ENCODE peak calls at places on chromosomes 6 and 20, in five cellular contexts. One of them, this sample, is unnamed.

GRCh38 chr6:137216875-137217553 is 2.2 kb downstream of the IFNGR1 start:
- DNase-seq in AG04449: no peak
- DNase-seq in cardiac fibroblast: no peak
- DNase-seq in ascending aorta: no peak
- DNase-seq in OCI-LY7: no peak
- DNase-seq in this sample: no peak

GRCh38 chr20:19673575-19673974 is 84.5 kb upstream of the RIN2 start:
- DNase-seq in AG04449: no peak
- DNase-seq in cardiac fibroblast: no peak
- DNase-seq in ascending aorta: no peak
- DNase-seq in OCI-LY7: no peak
- DNase-seq in this sample: no peak

GRCh38 chr20:14526891-14527290 is 189.5 kb upstream of the FLRT3 start:
- DNase-seq in AG04449: no peak
- DNase-seq in cardiac fibroblast: no peak
- DNase-seq in ascending aorta: no peak
- DNase-seq in OCI-LY7: no peak
- DNase-seq in this sample: no peak

GRCh38 chr6:76831299-76831698 is 632.0 kb downstream of the HTR1B start:
- DNase-seq in AG04449: no peak
- DNase-seq in cardiac fibroblast: no peak
- DNase-seq in ascending aorta: no peak
- DNase-seq in OCI-LY7: no peak
- DNase-seq in this sample: no peak

GRCh38 chr20:44057698-44058675 is 129.0 kb downstream of the JPH2 start:
- DNase-seq in AG04449: no peak
- DNase-seq in cardiac fibroblast: peak; percentile 58
- DNase-seq in ascending aorta: no peak
- DNase-seq in OCI-LY7: no peak
- DNase-seq in this sample: peak; percentile 7

GRCh38 chr20:2814587-2815051 is at the start of gene C20orf141:
- DNase-seq in AG04449: peak; percentile 98
- DNase-seq in cardiac fibroblast: peak; percentile 98
- DNase-seq in ascending aorta: peak; percentile 68
- DNase-seq in OCI-LY7: no peak
- DNase-seq in this sample: peak; percentile 94

GRCh38 chr6:90390379-90390778 is 93.7 kb upstream of the BACH2 start:
- DNase-seq in AG04449: no peak
- DNase-seq in cardiac fibroblast: no peak
- DNase-seq in ascending aorta: no peak
- DNase-seq in OCI-LY7: no peak
- DNase-seq in this sample: no peak

GRCh38 chr6:26520088-26520839 is 17.9 kb upstream of the HMGN4 start:
- DNase-seq in AG04449: no peak
- DNase-seq in cardiac fibroblast: no peak
- DNase-seq in ascending aorta: no peak
- DNase-seq in OCI-LY7: no peak
- DNase-seq in this sample: no peak

GRCh38 chr6:170080169-170080827 is 210.6 kb downstream of the DLL1 start:
- DNase-seq in AG04449: no peak
- DNase-seq in cardiac fibroblast: no peak
- DNase-seq in ascending aorta: no peak
- DNase-seq in OCI-LY7: no peak
- DNase-seq in this sample: no peak

GRCh38 chr20:18537651-18538050 is 29.6 kb upstream of the SMIM26 start:
- DNase-seq in AG04449: no peak
- DNase-seq in cardiac fibroblast: no peak
- DNase-seq in ascending aorta: no peak
- DNase-seq in OCI-LY7: no peak
- DNase-seq in this sample: no peak

GRCh38 chr20:56765172-56766073 is 136.3 kb downstream of the TFAP2C start:
- DNase-seq in AG04449: no peak
- DNase-seq in cardiac fibroblast: no peak
- DNase-seq in ascending aorta: no peak
- DNase-seq in OCI-LY7: no peak
- DNase-seq in this sample: no peak

GRCh38 chr6:88573971-88574370 is 389.4 kb downstream of the RNGTT start:
- DNase-seq in AG04449: no peak
- DNase-seq in cardiac fibroblast: no peak
- DNase-seq in ascending aorta: no peak
- DNase-seq in OCI-LY7: no peak
- DNase-seq in this sample: no peak

GRCh38 chr6:45801471-45802289 is 214.0 kb downstream of the CLIC5 start:
- DNase-seq in AG04449: no peak
- DNase-seq in cardiac fibroblast: no peak
- DNase-seq in ascending aorta: no peak
- DNase-seq in OCI-LY7: no peak
- DNase-seq in this sample: no peak

GRCh38 chr6:156107514-156108150 is 652.0 kb upstream of the NOX3 start:
- DNase-seq in AG04449: no peak
- DNase-seq in cardiac fibroblast: no peak
- DNase-seq in ascending aorta: no peak
- DNase-seq in OCI-LY7: no peak
- DNase-seq in this sample: no peak

GRCh38 chr6:156098858-156099257 is 643.2 kb upstream of the NOX3 start:
- DNase-seq in AG04449: no peak
- DNase-seq in cardiac fibroblast: no peak
- DNase-seq in ascending aorta: no peak
- DNase-seq in OCI-LY7: no peak
- DNase-seq in this sample: no peak

GRCh38 chr6:156102129-156102528 is 646.5 kb upstream of the NOX3 start:
- DNase-seq in AG04449: no peak
- DNase-seq in cardiac fibroblast: no peak
- DNase-seq in ascending aorta: no peak
- DNase-seq in OCI-LY7: peak; percentile 8
- DNase-seq in this sample: no peak
- TF ChIP-seq CTCF in AG04449: no peak
- TF ChIP-seq CTCF in cardiac fibroblast: no peak
- TF ChIP-seq CTCF in ascending aorta: no peak
- TF ChIP-seq CTCF in OCI-LY7: peak; percentile 60
- TF ChIP-seq CTCF in this sample: no peak

GRCh38 chr6:19668710-19669109 is 168.5 kb upstream of the ID4 start:
- DNase-seq in AG04449: peak; percentile 4
- DNase-seq in cardiac fibroblast: peak; percentile 43
- DNase-seq in ascending aorta: no peak
- DNase-seq in OCI-LY7: no peak
- DNase-seq in this sample: no peak

GRCh38 chr6:19664878-19665715 is 172.1 kb upstream of the ID4 start:
- DNase-seq in AG04449: no peak
- DNase-seq in cardiac fibroblast: no peak
- DNase-seq in ascending aorta: no peak
- DNase-seq in OCI-LY7: no peak
- DNase-seq in this sample: peak; percentile 37

GRCh38 chr6:19662911-19663310 is 174.3 kb upstream of the ID4 start:
- DNase-seq in AG04449: no peak
- DNase-seq in cardiac fibroblast: no peak
- DNase-seq in ascending aorta: no peak
- DNase-seq in OCI-LY7: no peak
- DNase-seq in this sample: no peak

GRCh38 chr6:19664050-19664449 is 173.1 kb upstream of the ID4 start:
- DNase-seq in AG04449: no peak
- DNase-seq in cardiac fibroblast: no peak
- DNase-seq in ascending aorta: no peak
- DNase-seq in OCI-LY7: peak; percentile 16
- DNase-seq in this sample: no peak

GRCh38 chr6:19663479-19663878 is 173.7 kb upstream of the ID4 start:
- DNase-seq in AG04449: no peak
- DNase-seq in cardiac fibroblast: no peak
- DNase-seq in ascending aorta: no peak
- DNase-seq in OCI-LY7: no peak
- DNase-seq in this sample: no peak
- TF ChIP-seq CTCF in AG04449: no peak
- TF ChIP-seq CTCF in cardiac fibroblast: no peak
- TF ChIP-seq CTCF in ascending aorta: no peak
- TF ChIP-seq CTCF in OCI-LY7: no peak
- TF ChIP-seq CTCF in this sample: no peak

GRCh38 chr20:45722047-45722446 is at the start of gene SPINT4:
- DNase-seq in AG04449: no peak
- DNase-seq in cardiac fibroblast: no peak
- DNase-seq in ascending aorta: no peak
- DNase-seq in OCI-LY7: no peak
- DNase-seq in this sample: no peak

GRCh38 chr20:45727044-45727443 is 4.9 kb downstream of the SPINT4 start:
- DNase-seq in AG04449: no peak
- DNase-seq in cardiac fibroblast: peak; percentile 3
- DNase-seq in ascending aorta: no peak
- DNase-seq in OCI-LY7: no peak
- DNase-seq in this sample: no peak

GRCh38 chr20:45725134-45725533 is 3.0 kb downstream of the SPINT4 start:
- DNase-seq in AG04449: no peak
- DNase-seq in cardiac fibroblast: peak; percentile 7
- DNase-seq in ascending aorta: no peak
- DNase-seq in OCI-LY7: no peak
- DNase-seq in this sample: no peak
- TF ChIP-seq CTCF in AG04449: no peak
- TF ChIP-seq CTCF in cardiac fibroblast: no peak
- TF ChIP-seq CTCF in ascending aorta: no peak
- TF ChIP-seq CTCF in OCI-LY7: no peak
- TF ChIP-seq CTCF in this sample: no peak

GRCh38 chr20:40945189-40945588 is 83.4 kb upstream of the TOP1 start:
- DNase-seq in AG04449: no peak
- DNase-seq in cardiac fibroblast: no peak
- DNase-seq in ascending aorta: no peak
- DNase-seq in OCI-LY7: peak; percentile 48
- DNase-seq in this sample: no peak
- TF ChIP-seq CTCF in AG04449: no peak
- TF ChIP-seq CTCF in cardiac fibroblast: no peak
- TF ChIP-seq CTCF in ascending aorta: no peak
- TF ChIP-seq CTCF in OCI-LY7: no peak
- TF ChIP-seq CTCF in this sample: no peak

GRCh38 chr6:41896280-41896679 is 1.1 kb upstream of the USP49 start:
- DNase-seq in AG04449: no peak
- DNase-seq in cardiac fibroblast: no peak
- DNase-seq in ascending aorta: no peak
- DNase-seq in OCI-LY7: no peak
- DNase-seq in this sample: no peak

GRCh38 chr6:41901882-41902519 is 6.8 kb upstream of the USP49 start:
- DNase-seq in AG04449: no peak
- DNase-seq in cardiac fibroblast: peak; percentile 34
- DNase-seq in ascending aorta: no peak
- DNase-seq in OCI-LY7: peak; percentile 27
- DNase-seq in this sample: no peak
- TF ChIP-seq CTCF in AG04449: peak; percentile 14
- TF ChIP-seq CTCF in cardiac fibroblast: peak; percentile 38
- TF ChIP-seq CTCF in ascending aorta: no peak
- TF ChIP-seq CTCF in OCI-LY7: peak; percentile 63
- TF ChIP-seq CTCF in this sample: peak; percentile 15

GRCh38 chr6:166036321-166037105 is 131.1 kb downstream of the TBXT start:
- DNase-seq in AG04449: no peak
- DNase-seq in cardiac fibroblast: no peak
- DNase-seq in ascending aorta: no peak
- DNase-seq in OCI-LY7: no peak
- DNase-seq in this sample: no peak

GRCh38 chr6:166027761-166028160 is 139.9 kb downstream of the TBXT start:
- DNase-seq in AG04449: no peak
- DNase-seq in cardiac fibroblast: peak; percentile 33
- DNase-seq in ascending aorta: no peak
- DNase-seq in OCI-LY7: no peak
- DNase-seq in this sample: no peak

GRCh38 chr6:166031275-166031674 is 136.4 kb downstream of the TBXT start:
- DNase-seq in AG04449: no peak
- DNase-seq in cardiac fibroblast: no peak
- DNase-seq in ascending aorta: no peak
- DNase-seq in OCI-LY7: no peak
- DNase-seq in this sample: no peak

GRCh38 chr6:166029506-166029905 is 138.1 kb downstream of the TBXT start:
- DNase-seq in AG04449: no peak
- DNase-seq in cardiac fibroblast: no peak
- DNase-seq in ascending aorta: no peak
- DNase-seq in OCI-LY7: no peak
- DNase-seq in this sample: no peak

GRCh38 chr6:166032366-166033171 is 135.1 kb downstream of the TBXT start:
- DNase-seq in AG04449: peak; percentile 68
- DNase-seq in cardiac fibroblast: peak; percentile 95
- DNase-seq in ascending aorta: no peak
- DNase-seq in OCI-LY7: no peak
- DNase-seq in this sample: peak; percentile 63
- TF ChIP-seq CTCF in AG04449: no peak
- TF ChIP-seq CTCF in cardiac fibroblast: peak; percentile 43
- TF ChIP-seq CTCF in ascending aorta: no peak
- TF ChIP-seq CTCF in OCI-LY7: no peak
- TF ChIP-seq CTCF in this sample: peak; percentile 14

GRCh38 chr20:7217606-7218005 is 450.1 kb downstream of the BMP2 start:
- DNase-seq in AG04449: no peak
- DNase-seq in cardiac fibroblast: no peak
- DNase-seq in ascending aorta: no peak
- DNase-seq in OCI-LY7: no peak
- DNase-seq in this sample: no peak
- TF ChIP-seq CTCF in AG04449: no peak
- TF ChIP-seq CTCF in cardiac fibroblast: no peak
- TF ChIP-seq CTCF in ascending aorta: no peak
- TF ChIP-seq CTCF in OCI-LY7: no peak
- TF ChIP-seq CTCF in this sample: no peak

DNA sequence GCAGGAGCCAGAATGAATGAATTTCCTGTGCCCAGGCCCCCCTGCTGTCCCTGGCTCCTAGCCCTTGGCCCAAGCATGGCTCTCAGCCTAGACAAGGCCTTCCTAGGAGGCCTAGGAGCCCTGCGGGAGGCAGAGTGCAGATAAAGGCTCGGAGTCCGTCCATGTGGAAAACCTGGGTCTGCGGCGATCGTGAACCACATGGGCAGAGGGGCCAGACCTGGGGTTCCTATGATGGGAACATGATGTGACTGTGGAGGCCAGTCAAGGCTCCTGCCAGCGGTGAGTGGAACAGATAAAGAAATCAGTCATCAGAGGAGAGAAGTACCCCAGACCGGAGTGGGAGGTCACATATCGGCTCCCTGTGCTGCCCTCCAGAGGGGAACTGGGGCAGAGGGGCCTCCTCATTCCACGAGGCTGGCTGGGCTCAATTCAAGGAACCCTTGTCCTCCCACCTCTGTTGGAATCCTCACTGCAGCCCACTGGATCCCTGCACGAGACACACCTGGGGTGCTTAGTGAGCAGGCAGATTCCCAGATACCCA is 5.8 kb upstream of the VSTM2L start:
- DNase-seq in AG04449: no peak
- DNase-seq in cardiac fibroblast: peak; percentile 77
- DNase-seq in ascending aorta: no peak
- DNase-seq in OCI-LY7: peak; percentile 14
- DNase-seq in this sample: no peak
- TF ChIP-seq CTCF in AG04449: peak; percentile 47
- TF ChIP-seq CTCF in cardiac fibroblast: peak; percentile 39
- TF ChIP-seq CTCF in ascending aorta: no peak
- TF ChIP-seq CTCF in OCI-LY7: peak; percentile 51
- TF ChIP-seq CTCF in this sample: no peak

DNA sequence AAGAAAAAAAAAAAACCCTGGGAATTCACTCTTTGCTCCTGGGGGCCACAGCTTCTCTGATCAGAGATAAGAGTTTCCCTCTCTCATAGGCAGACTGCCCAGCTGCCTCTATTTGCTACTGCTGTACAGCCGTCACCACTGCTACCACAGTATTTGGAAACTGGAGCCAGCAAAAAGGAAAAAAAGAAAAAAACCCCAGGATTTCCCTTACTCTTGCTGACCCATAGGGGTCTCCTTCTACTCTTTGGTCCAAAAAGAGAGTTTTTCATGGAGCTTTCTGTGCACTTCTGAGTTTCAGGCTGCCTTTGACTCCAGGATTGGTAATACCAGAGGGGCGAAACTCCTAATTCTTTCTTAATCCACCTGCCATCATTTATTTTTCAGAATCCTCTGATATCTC is 89.7 kb downstream of the MDGA1 start:
- DNase-seq in AG04449: no peak
- DNase-seq in cardiac fibroblast: peak; percentile 59
- DNase-seq in ascending aorta: no peak
- DNase-seq in OCI-LY7: no peak
- DNase-seq in this sample: no peak
- TF ChIP-seq CTCF in AG04449: peak; percentile 46
- TF ChIP-seq CTCF in cardiac fibroblast: peak; percentile 61
- TF ChIP-seq CTCF in ascending aorta: no peak
- TF ChIP-seq CTCF in OCI-LY7: peak; percentile 69
- TF ChIP-seq CTCF in this sample: peak; percentile 68